ENCODE peak calls at places on chromosomes 11 and 22, in six cellular contexts. Q is A549, N is endothelial cell of umbilical vein, W is GM12878, T is K562, R is HepG2. C is an unnamed sample.

GRCh38 chr11:20407344-20407743 is 19.8 kb downstream of the PRMT3 start:
- DNase-seq in T (no peak), N (no peak), W (no peak), R (no peak), Q (no peak), C (no peak)

GRCh38 chr11:76277298-76278175 is 71.2 kb upstream of the WNT11 start:
- DNase-seq in T (no peak), W (no peak), R (no peak), N (no peak), Q (no peak), C (peak)

GRCh38 chr11:2540521-2541320 is 95.9 kb downstream of the KCNQ1 start:
- DNase-seq in R (no peak), T (no peak), W (no peak), N (no peak), Q (no peak), C (no peak)

GRCh38 chr11:3920148-3920852 is 64.8 kb downstream of the STIM1 start:
- DNase-seq in N (no peak), Q (peak), R (no peak), W (peak), T (no peak), C (peak)

GRCh38 chr11:774873-775592 is 2.3 kb downstream of the GATD1 start:
- DNase-seq in N (peak), W (no peak), T (no peak), R (no peak), Q (no peak), C (no peak)

GRCh38 chr11:69718147-69718546 is 14.3 kb upstream of the FGF19 start:
- DNase-seq in T (peak), R (peak), Q (peak), N (peak), W (no peak), C (peak)

GRCh38 chr22:46726066-46726985 is 11.7 kb downstream of the CERK start:
- DNase-seq in R (no peak), N (no peak), Q (no peak), W (no peak), T (no peak), C (no peak)

GRCh38 chr22:33354928-33355327 is 296.7 kb upstream of the SYN3 start:
- DNase-seq in N (no peak), R (no peak), T (no peak), W (no peak), Q (no peak), C (no peak)

GRCh38 chr11:125275905-125276634 is 111.5 kb downstream of the PKNOX2 start:
- DNase-seq in R (no peak), N (peak), Q (no peak), T (no peak), W (no peak), C (no peak)

GRCh38 chr11:79419120-79419519 is 21.7 kb downstream of the TENM4 start:
- DNase-seq in Q (peak), W (no peak), R (peak), T (no peak), N (no peak), C (no peak)

GRCh38 chr22:44848791-44849410 is 96.5 kb downstream of the ARHGAP8 start:
- DNase-seq in R (no peak), N (no peak), Q (no peak), T (no peak), W (no peak), C (no peak)

GRCh38 chr11:70233034-70233433 is 29.9 kb downstream of the FADD start:
- DNase-seq in N (no peak), Q (no peak), W (no peak), R (no peak), T (no peak), C (no peak)

GRCh38 chr11:65546217-65546958 is 11.8 kb downstream of the LTBP3 start:
- DNase-seq in Q (peak), W (no peak), R (peak), N (peak), T (peak), C (peak)

GRCh38 chr22:38868886-38869381 is 3.1 kb downstream of the CBX6 start:
- DNase-seq in W (no peak), T (peak), N (peak), Q (peak), R (peak), C (peak)

GRCh38 chr11:15976433-15977045 is 379.8 kb downstream of the SOX6 start:
- DNase-seq in T (no peak), N (no peak), Q (no peak), R (no peak), W (no peak), C (peak)

GRCh38 chr22:44108806-44109385 is 71.8 kb upstream of the PARVG start:
- DNase-seq in W (no peak), N (no peak), Q (no peak), T (no peak), R (no peak), C (no peak)

GRCh38 chr11:85643255-85643654 is 4.5 kb upstream of the TMEM126A start:
- DNase-seq in W (no peak), R (no peak), T (no peak), Q (no peak), N (no peak), C (no peak)

GRCh38 chr11:35997908-35998307 is 54.0 kb downstream of the LDLRAD3 start:
- DNase-seq in Q (no peak), R (no peak), N (no peak), W (peak), T (no peak), C (no peak)

GRCh38 chr11:90476442-90477007 is 253.7 kb upstream of the CHORDC1 start:
- DNase-seq in R (peak), Q (peak), W (peak), T (no peak), N (peak), C (peak)

GRCh38 chr11:134683860-134684259 is 271.8 kb upstream of the B3GAT1 start:
- DNase-seq in R (no peak), T (no peak), W (no peak), Q (no peak), N (no peak), C (no peak)

GRCh38 chr11:107719062-107719461 is 7.2 kb upstream of the SLN start:
- DNase-seq in N (no peak), R (no peak), W (no peak), T (no peak), Q (no peak), C (no peak)

GRCh38 chr22:45709866-45710265 is 38.2 kb downstream of the ATXN10 start:
- DNase-seq in R (no peak), W (no peak), N (no peak), T (no peak), Q (peak), C (no peak)

GRCh38 chr11:35946766-35947165 is 2.9 kb downstream of the LDLRAD3 start:
- DNase-seq in R (no peak), W (no peak), T (no peak), Q (no peak), N (no peak), C (no peak)

GRCh38 chr22:30906411-30906810 is 62.2 kb downstream of the MORC2 start:
- DNase-seq in W (no peak), Q (no peak), T (no peak), N (no peak), R (no peak), C (no peak)

GRCh38 chr11:130671801-130672700 is 223.6 kb downstream of the ADAMTS15 start:
- DNase-seq in N (no peak), W (no peak), T (no peak), Q (peak), R (no peak), C (no peak)

GRCh38 chr22:23503736-23504440 is 76.2 kb downstream of the IGLL1 start:
- DNase-seq in R (no peak), N (no peak), Q (no peak), T (no peak), W (no peak), C (no peak)

GRCh38 chr22:43313497-43314474 is 29.4 kb downstream of the SCUBE1 start:
- DNase-seq in Q (no peak), T (no peak), R (no peak), N (no peak), W (no peak), C (peak)

GRCh38 chr22:39518996-39519680 is 1.2 kb upstream of the ATF4 start:
- DNase-seq in N (no peak), Q (no peak), T (no peak), R (no peak), W (no peak), C (no peak)

GRCh38 chr11:127470485-127470884 is 469.9 kb upstream of the KIRREL3 start:
- DNase-seq in T (peak), Q (peak), N (peak), R (no peak), W (no peak), C (peak)

GRCh38 chr11:2411446-2412305 is 11.1 kb downstream of the TSSC4 start:
- DNase-seq in R (no peak), Q (no peak), W (no peak), N (no peak), T (no peak), C (no peak)

GRCh38 chr22:43308451-43309235 is 34.5 kb downstream of the SCUBE1 start:
- DNase-seq in T (no peak), W (no peak), R (no peak), Q (no peak), N (no peak), C (no peak)

GRCh38 chr11:4467043-4467442 is 15.4 kb upstream of the OR52K1 start:
- DNase-seq in N (no peak), Q (no peak), T (no peak), R (no peak), W (peak), C (peak)

GRCh38 chr11:117492578-117493251 is 165.1 kb downstream of the CEP164 start:
- DNase-seq in Q (no peak), T (no peak), N (no peak), W (no peak), R (no peak), C (no peak)

GRCh38 chr22:31104869-31105268 is 2.5 kb downstream of the SELENOM start:
- DNase-seq in W (no peak), N (no peak), R (no peak), T (peak), Q (no peak), C (no peak)

GRCh38 chr22:36439481-36440271 is 41.8 kb downstream of the TXN2 start:
- DNase-seq in N (peak), R (peak), Q (peak), T (peak), W (no peak), C (peak)

GRCh38 chr11:129733384-129733783 is 82.3 kb upstream of the TMEM45B start:
- DNase-seq in W (no peak), T (no peak), N (no peak), Q (no peak), R (no peak), C (no peak)

GRCh38 chr11:103494491-103494890 is 385.3 kb downstream of the DYNC2H1 start:
- DNase-seq in R (no peak), N (no peak), Q (no peak), T (no peak), W (no peak), C (no peak)

DNA sequence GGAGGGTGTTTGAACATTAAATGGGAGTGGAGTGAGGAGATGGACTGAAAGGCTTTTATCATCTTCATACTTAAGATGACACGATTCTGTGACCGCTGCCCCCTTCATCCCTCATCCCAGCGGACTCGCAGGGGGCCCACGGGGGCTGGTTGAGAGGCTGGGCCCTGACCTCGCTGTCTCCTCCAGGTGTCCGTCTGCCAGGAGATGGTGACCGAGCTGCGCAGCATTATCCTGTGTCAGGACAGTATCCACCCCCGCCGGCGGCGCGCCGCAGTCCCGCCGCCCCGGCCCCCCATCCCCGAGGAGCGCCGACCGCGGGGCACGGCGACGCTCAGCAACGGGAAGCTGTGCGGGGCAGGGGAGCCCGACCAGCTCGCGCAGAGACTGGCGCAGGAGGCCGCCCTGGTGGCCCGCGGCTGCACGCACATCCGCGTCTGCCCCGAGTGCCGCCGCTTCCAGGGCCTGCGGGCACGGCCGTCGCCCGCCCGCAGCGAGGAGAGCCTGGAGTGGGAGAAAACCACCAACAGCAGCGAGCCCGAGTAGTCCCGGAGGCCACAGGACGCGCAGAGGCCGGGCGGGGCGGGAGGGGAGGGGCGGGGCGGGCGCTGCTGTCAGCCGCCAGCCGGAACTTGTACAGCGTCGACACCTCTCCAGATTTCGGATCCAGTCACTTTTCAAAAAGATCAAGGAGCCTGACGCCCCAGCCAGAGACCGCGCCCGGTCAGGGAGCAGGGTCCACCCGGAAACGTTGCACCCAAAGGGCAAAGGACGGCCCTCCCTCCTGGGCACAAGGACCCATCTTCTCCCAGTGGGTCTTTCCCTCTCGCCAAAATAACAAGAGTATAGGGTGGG is 38.0 kb upstream of the TBCEL start:
- DNase-seq in N (peak), W (no peak), Q (peak), T (peak), R (peak), C (peak)
- TF ChIP-seq MYC in N (no peak), W (no peak), Q (no peak), T (no peak), R (no peak), C (no peak)

GRCh38 chr11:60831501-60832079 is 10.3 kb upstream of the CCDC86 start:
- DNase-seq in R (no peak), Q (no peak), W (no peak), N (peak), T (no peak), C (no peak)
- TF ChIP-seq MYC in R (no peak), Q (no peak), W (no peak), N (no peak), T (no peak), C (no peak)

GRCh38 chr11:118618991-118619375 is 11.6 kb downstream of the PHLDB1 start:
- DNase-seq in W (no peak), R (no peak), N (peak), T (no peak), Q (no peak), C (no peak)
- TF ChIP-seq MYC in W (no peak), R (no peak), N (no peak), T (no peak), Q (no peak), C (no peak)

GRCh38 chr11:119791701-119792151 is 62.7 kb upstream of the NECTIN1 start:
- DNase-seq in Q (peak), W (no peak), T (no peak), N (no peak), R (no peak), C (no peak)
- TF ChIP-seq MYC in Q (no peak), W (no peak), T (no peak), N (no peak), R (no peak), C (no peak)

GRCh38 chr11:12674571-12674935 is 332 bp downstream of the TEAD1 start:
- DNase-seq in T (peak), W (no peak), N (no peak), Q (no peak), R (no peak), C (no peak)

GRCh38 chr11:12673924-12674570 is at the start of gene TEAD1:
- DNase-seq in N (peak), T (peak), Q (peak), W (no peak), R (peak), C (peak)

GRCh38 chr11:12673601-12673923 is 659 bp upstream of the TEAD1 start:
- DNase-seq in Q (no peak), W (no peak), T (no peak), N (no peak), R (no peak), C (no peak)

GRCh38 chr11:12675951-12676711 is 1.9 kb downstream of the TEAD1 start:
- DNase-seq in N (peak), R (no peak), T (no peak), Q (no peak), W (no peak), C (no peak)

GRCh38 chr11:12674936-12675696 is 895 bp downstream of the TEAD1 start:
- DNase-seq in T (peak), W (no peak), Q (no peak), N (peak), R (no peak), C (no peak)
- TF ChIP-seq MYC in T (no peak), W (no peak), Q (no peak), N (no peak), R (no peak), C (no peak)